ENCODE peak calls at places on chromosomes 2 and 18, in six cellular contexts. I is dorsolateral prefrontal cortex, K is H1, Y is A549, Z is right cardiac atrium, V is uterus. D is an unnamed sample.

GRCh38 chr2:191895743-191896142 is 48.9 kb upstream of the CAVIN2 start:
- DNase-seq in I (no peak), K (no peak), Y (no peak), Z (no peak), V (no peak), D (no peak)

GRCh38 chr18:33812186-33812585 is 234.2 kb downstream of the ASXL3 start:
- DNase-seq in I (no peak), K (no peak), Y (no peak), Z (no peak), V (no peak), D (no peak)

GRCh38 chr2:203891474-203891873 is 23.9 kb downstream of the CTLA4 start:
- DNase-seq in I (no peak), K (no peak), Y (no peak), Z (no peak), V (no peak), D (no peak)

GRCh38 chr2:10161961-10162441 is 39.5 kb downstream of the RRM2 start:
- DNase-seq in I (peak), K (no peak), Y (no peak), Z (no peak), V (no peak), D (peak)

GRCh38 chr18:12657849-12658829 is at the start of gene SPIRE1:
- DNase-seq in I (peak), K (peak), Y (peak), Z (peak), V (peak), D (peak)

GRCh38 chr2:151844217-151844896 is 16.1 kb upstream of the ARL5A start:
- DNase-seq in I (no peak), K (no peak), Y (no peak), Z (no peak), V (no peak), D (no peak)

GRCh38 chr2:240925576-240926515 is 19.7 kb downstream of the CROCC2 start:
- DNase-seq in I (peak), K (peak), Y (no peak), Z (peak), V (peak), D (peak)

GRCh38 chr2:96374211-96374951 is 38.8 kb downstream of the NCAPH start:
- DNase-seq in I (no peak), K (no peak), Y (no peak), Z (peak), V (no peak), D (no peak)

GRCh38 chr2:215540646-215541045 is 104.8 kb upstream of the FN1 start:
- DNase-seq in I (no peak), K (no peak), Y (no peak), Z (no peak), V (no peak), D (no peak)

GRCh38 chr2:122451040-122451439 is 695.6 kb downstream of the TSN start:
- DNase-seq in I (no peak), K (no peak), Y (no peak), Z (no peak), V (no peak), D (no peak)

GRCh38 chr2:123085479-123085878 is 939.6 kb upstream of the CNTNAP5 start:
- DNase-seq in I (no peak), K (no peak), Y (no peak), Z (no peak), V (no peak), D (no peak)

GRCh38 chr2:75476778-75477177 is 84.0 kb downstream of the EVA1A start:
- DNase-seq in I (no peak), K (no peak), Y (no peak), Z (no peak), V (no peak), D (no peak)

GRCh38 chr18:10304853-10305252 is 149.6 kb upstream of the APCDD1 start:
- DNase-seq in I (no peak), K (no peak), Y (no peak), Z (peak), V (no peak), D (no peak)

GRCh38 chr2:240554767-240555493 is 2.9 kb downstream of the ANKMY1 start:
- DNase-seq in I (no peak), K (no peak), Y (no peak), Z (no peak), V (no peak), D (no peak)

GRCh38 chr2:235492850-235493344 is 946 bp upstream of the AGAP1 start:
- DNase-seq in I (no peak), K (peak), Y (no peak), Z (peak), V (peak), D (no peak)

GRCh38 chr18:46311491-46311890 is 207.3 kb downstream of the HAUS1 start:
- DNase-seq in I (no peak), K (no peak), Y (no peak), Z (no peak), V (no peak), D (no peak)

GRCh38 chr18:48851563-48851962 is 99.2 kb downstream of the SMAD7 start:
- DNase-seq in I (no peak), K (no peak), Y (no peak), Z (peak), V (no peak), D (peak)

GRCh38 chr18:78822171-78822570 is 157.4 kb upstream of the SALL3 start:
- DNase-seq in I (no peak), K (no peak), Y (no peak), Z (no peak), V (no peak), D (no peak)

GRCh38 chr2:174778479-174778962 is 14.2 kb upstream of the CHRNA1 start:
- DNase-seq in I (no peak), K (no peak), Y (no peak), Z (peak), V (peak), D (peak)

GRCh38 chr2:231222318-231223000 is 24.0 kb downstream of the ARMC9 start:
- DNase-seq in I (no peak), K (no peak), Y (no peak), Z (no peak), V (no peak), D (no peak)

GRCh38 chr18:46736736-46737135 is 20.1 kb downstream of the ST8SIA5 start:
- DNase-seq in I (no peak), K (no peak), Y (no peak), Z (no peak), V (no peak), D (no peak)

GRCh38 chr2:215423234-215423633 is 12.6 kb downstream of the FN1 start:
- DNase-seq in I (no peak), K (no peak), Y (no peak), Z (no peak), V (no peak), D (no peak)

GRCh38 chr2:20491739-20492531 is 45.1 kb downstream of the RHOB start:
- DNase-seq in I (no peak), K (no peak), Y (no peak), Z (peak), V (no peak), D (no peak)

GRCh38 chr18:48220146-48220499 is 189.1 kb downstream of the ZBTB7C start:
- DNase-seq in I (no peak), K (no peak), Y (no peak), Z (no peak), V (no peak), D (no peak)

GRCh38 chr18:36769172-36769571 is 59.6 kb downstream of the TPGS2 start:
- DNase-seq in I (no peak), K (no peak), Y (no peak), Z (no peak), V (no peak), D (no peak)

GRCh38 chr2:3265981-3266726 is 111.5 kb downstream of the EIPR1 start:
- DNase-seq in I (peak), K (peak), Y (no peak), Z (no peak), V (no peak), D (no peak)

GRCh38 chr18:5527603-5528002 is 16.2 kb downstream of the EPB41L3 start:
- DNase-seq in I (no peak), K (no peak), Y (no peak), Z (peak), V (no peak), D (no peak)

GRCh38 chr18:6648581-6648980 is 80.9 kb upstream of the ARHGAP28 start:
- DNase-seq in I (no peak), K (no peak), Y (no peak), Z (no peak), V (no peak), D (no peak)

GRCh38 chr2:147428348-147428747 is 416.5 kb upstream of the ACVR2A start:
- DNase-seq in I (no peak), K (no peak), Y (no peak), Z (no peak), V (no peak), D (no peak)

GRCh38 chr18:55236150-55236931 is 277.1 kb upstream of the CCDC68 start:
- DNase-seq in I (no peak), K (no peak), Y (no peak), Z (peak), V (no peak), D (no peak)

GRCh38 chr2:80392446-80392845 is 87.9 kb upstream of the LRRTM1 start:
- DNase-seq in I (no peak), K (no peak), Y (no peak), Z (no peak), V (no peak), D (no peak)

GRCh38 chr18:8045890-8046289 is 478.8 kb downstream of the PTPRM start:
- DNase-seq in I (no peak), K (no peak), Y (no peak), Z (no peak), V (no peak), D (no peak)

GRCh38 chr2:47735470-47735869 is 47.5 kb upstream of the MSH6 start:
- DNase-seq in I (no peak), K (no peak), Y (no peak), Z (no peak), V (no peak), D (no peak)

GRCh38 chr2:15757820-15758586 is 166.3 kb downstream of the DDX1 start:
- DNase-seq in I (no peak), K (peak), Y (no peak), Z (no peak), V (no peak), D (no peak)

GRCh38 chr2:20027715-20028434 is 15.4 kb upstream of the MATN3 start:
- DNase-seq in I (no peak), K (no peak), Y (no peak), Z (no peak), V (no peak), D (no peak)

GRCh38 chr2:235659767-235660322 is 166.0 kb downstream of the AGAP1 start:
- DNase-seq in I (no peak), K (no peak), Y (no peak), Z (peak), V (peak), D (no peak)

GRCh38 chr2:205749078-205749477 is 66.8 kb downstream of the NRP2 start:
- DNase-seq in I (no peak), K (no peak), Y (no peak), Z (no peak), V (no peak), D (no peak)
- H3K27ac ChIP-seq in I (no peak), K (peak), Y (peak), Z (no peak), V (peak), D (no peak)

GRCh38 chr2:179051250-179051649 is 1.3 kb upstream of the CCDC141 start:
- DNase-seq in I (no peak), K (no peak), Y (no peak), Z (no peak), V (no peak), D (no peak)
- H3K4me3 ChIP-seq in I (no peak), K (no peak), Y (no peak), Z (no peak), V (no peak), D (no peak)

DNA sequence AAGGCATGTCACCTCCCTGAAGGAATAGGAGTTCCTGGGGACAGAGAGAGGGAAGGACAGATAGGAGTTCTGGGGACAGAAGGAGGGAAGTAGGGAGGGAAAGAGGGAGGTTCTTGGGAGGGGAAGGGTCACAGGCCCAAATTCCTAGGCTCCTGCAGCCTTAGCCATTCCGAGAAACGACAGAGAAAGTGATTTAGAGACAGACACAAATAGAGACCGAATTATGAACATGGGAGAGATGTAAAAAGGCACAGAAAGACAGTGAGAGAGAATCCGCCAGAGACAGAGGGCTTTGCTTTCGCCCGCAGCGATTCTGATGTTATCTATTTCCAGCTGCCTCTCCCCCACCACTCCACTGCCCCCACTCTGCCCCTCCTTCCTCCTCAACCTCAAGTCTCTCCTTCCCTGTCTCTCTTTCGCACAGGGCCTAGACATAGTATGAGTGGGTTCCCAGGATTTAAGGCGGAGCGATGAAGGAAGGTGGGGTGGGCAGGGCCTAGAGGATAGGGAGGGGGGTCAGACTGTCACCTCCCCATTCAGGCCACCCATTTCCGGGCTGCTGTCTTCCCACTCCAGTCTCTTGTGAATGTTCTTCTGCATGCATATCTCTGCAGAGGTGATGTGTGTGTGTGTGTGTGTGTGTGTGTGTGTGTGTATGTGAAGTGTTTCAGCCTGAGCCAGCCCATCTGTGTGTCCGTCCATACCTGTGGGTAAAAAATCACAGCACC is 3.3 kb upstream of the WNT6 start:
- DNase-seq in I (no peak), K (no peak), Y (no peak), Z (no peak), V (no peak), D (no peak)
- H3K27ac ChIP-seq in I (no peak), K (no peak), Y (peak), Z (no peak), V (no peak), D (no peak)

GRCh38 chr2:17752281-17752680 is 1.3 kb downstream of the SMC6 start:
- DNase-seq in I (no peak), K (no peak), Y (no peak), Z (no peak), V (no peak), D (no peak)
- H3K4me3 ChIP-seq in I (peak), K (no peak), Y (peak), Z (peak), V (no peak), D (peak)

DNA sequence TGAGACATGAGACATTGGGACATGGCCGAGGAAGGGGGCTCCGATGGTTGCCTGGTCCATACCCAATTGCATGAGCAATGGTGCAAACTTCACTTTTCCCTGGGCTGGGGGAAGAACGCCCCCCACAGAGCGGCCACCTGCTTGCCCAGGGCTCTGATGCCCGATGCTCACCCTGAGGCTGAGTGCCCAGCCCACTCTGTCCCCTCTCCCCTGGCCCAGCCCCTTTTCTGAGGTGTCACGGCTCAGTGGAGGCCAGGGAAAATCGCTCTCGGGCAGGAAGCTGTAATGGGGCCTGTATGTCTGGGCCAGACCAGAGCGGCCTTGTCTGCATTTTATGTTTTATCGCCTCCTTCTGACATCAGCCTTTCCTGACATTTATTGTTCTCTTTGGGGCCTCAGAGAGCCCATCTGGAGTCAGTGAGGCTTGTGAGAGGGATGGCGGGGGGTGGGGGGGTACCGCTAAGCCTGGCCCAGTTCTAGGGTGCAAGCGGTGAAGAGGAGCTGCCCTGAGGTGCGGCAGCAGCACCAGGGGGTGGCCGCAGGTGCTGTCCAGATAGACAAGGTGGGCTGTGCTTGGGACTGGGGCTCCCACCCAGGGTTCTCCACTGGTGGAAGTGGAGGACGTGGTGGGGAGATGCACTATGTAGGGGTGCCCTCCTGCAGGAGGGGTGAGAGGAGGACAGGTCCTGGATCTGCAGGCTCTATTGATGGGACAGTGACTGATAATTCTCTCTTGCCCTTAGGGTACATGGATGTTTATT is 46.1 kb downstream of the INHBB start:
- DNase-seq in I (no peak), K (no peak), Y (no peak), Z (no peak), V (no peak), D (peak)
- H3K27ac ChIP-seq in I (no peak), K (no peak), Y (no peak), Z (no peak), V (no peak), D (no peak)

GRCh38 chr2:27809761-27810241 is 38.3 kb downstream of the MRPL33 start:
- DNase-seq in I (no peak), K (no peak), Y (peak), Z (no peak), V (no peak), D (no peak)
- H3K4me3 ChIP-seq in I (no peak), K (no peak), Y (no peak), Z (no peak), V (no peak), D (no peak)

GRCh38 chr2:61948661-61949457 is 43.4 kb downstream of the COMMD1 start:
- DNase-seq in I (no peak), K (peak), Y (no peak), Z (no peak), V (no peak), D (no peak)

GRCh38 chr2:61951876-61952275 is 46.4 kb downstream of the COMMD1 start:
- DNase-seq in I (no peak), K (no peak), Y (no peak), Z (no peak), V (no peak), D (no peak)

GRCh38 chr2:61950133-61950560 is 44.7 kb downstream of the COMMD1 start:
- DNase-seq in I (no peak), K (no peak), Y (no peak), Z (no peak), V (no peak), D (no peak)

GRCh38 chr2:61950571-61951315 is 45.3 kb downstream of the COMMD1 start:
- DNase-seq in I (no peak), K (no peak), Y (no peak), Z (no peak), V (no peak), D (no peak)

GRCh38 chr2:61949458-61950107 is 44.1 kb downstream of the COMMD1 start:
- DNase-seq in I (no peak), K (no peak), Y (no peak), Z (no peak), V (no peak), D (no peak)
- H3K27ac ChIP-seq in I (no peak), K (no peak), Y (peak), Z (peak), V (peak), D (no peak)

D was measured in kidney.